ENCODE peak calls at places on chromosome 16, in ten cellular contexts. D, J, U, A, P, G, O, V, N and T are unnamed samples.

GRCh38 chr16:84312783-84313382 is 18.2 kb downstream of the WFDC1 start:
- DNase-seq in O (no peak), G (no peak), P (no peak), U (no peak), J (no peak), A (no peak), D (no peak), V (no peak), N (no peak), T (peak)

GRCh38 chr16:67451061-67451703 is 20.3 kb downstream of the HSD11B2 start:
- DNase-seq in U (no peak), O (no peak), D (no peak), A (no peak), G (no peak), V (no peak), J (no peak), N (no peak), P (no peak), T (no peak)

GRCh38 chr16:10886739-10887269 is 9.8 kb downstream of the CIITA start:
- DNase-seq in J (no peak), A (no peak), N (no peak), G (no peak), O (no peak), D (no peak), P (no peak), V (no peak), U (no peak), T (no peak)

GRCh38 chr16:84367297-84367680 is 1.0 kb upstream of the ATP2C2 start:
- DNase-seq in D (no peak), P (no peak), U (no peak), V (no peak), J (no peak), N (no peak), O (no peak), G (no peak), A (no peak), T (no peak)

GRCh38 chr16:64696872-64697271 is 425.0 kb downstream of the CDH11 start:
- DNase-seq in J (no peak), P (peak), O (no peak), D (no peak), V (peak), N (no peak), A (no peak), G (no peak), U (no peak), T (no peak)

GRCh38 chr16:27724491-27724878 is 174.5 kb downstream of the KATNIP start:
- DNase-seq in A (no peak), N (no peak), U (no peak), P (no peak), J (no peak), V (no peak), D (no peak), O (no peak), G (no peak), T (no peak)

GRCh38 chr16:49019826-49020401 is 261.7 kb downstream of the CBLN1 start:
- DNase-seq in J (peak), O (no peak), N (no peak), V (no peak), P (no peak), U (no peak), D (no peak), A (no peak), G (no peak), T (no peak)

GRCh38 chr16:87149051-87149450 is 168.1 kb downstream of the C16orf95 start:
- DNase-seq in O (no peak), U (no peak), D (no peak), A (no peak), P (peak), J (peak), V (peak), N (no peak), G (no peak), T (no peak)

GRCh38 chr16:46911038-46911437 is 26.9 kb downstream of the GPT2 start:
- DNase-seq in U (no peak), A (no peak), O (no peak), J (no peak), N (no peak), V (no peak), D (no peak), G (no peak), P (no peak), T (no peak)

GRCh38 chr16:74268372-74268782 is 28.2 kb upstream of the PSMD7 start:
- DNase-seq in J (no peak), V (no peak), P (no peak), A (no peak), U (no peak), D (no peak), O (no peak), N (no peak), G (no peak), T (no peak)

GRCh38 chr16:84207869-84208268 is 16.9 kb downstream of the ADAD2 start:
- DNase-seq in O (no peak), N (no peak), A (no peak), D (no peak), P (no peak), U (no peak), V (no peak), J (no peak), G (no peak), T (no peak)

GRCh38 chr16:57409870-57410585 is 5.5 kb downstream of the CCL17 start:
- DNase-seq in D (no peak), A (no peak), U (no peak), G (no peak), V (no peak), O (no peak), J (peak), P (no peak), N (no peak), T (no peak)

GRCh38 chr16:58022601-58023371 is 2.8 kb upstream of the MMP15 start:
- DNase-seq in A (no peak), G (peak), U (no peak), N (no peak), O (peak), J (peak), D (peak), P (peak), V (peak), T (no peak)

GRCh38 chr16:70685938-70686375 is at the start of gene MTSS2:
- DNase-seq in G (peak), U (peak), N (peak), J (peak), D (peak), V (peak), P (peak), A (no peak), O (peak), T (peak)

GRCh38 chr16:66364117-66364958 is 2.2 kb upstream of the CDH5 start:
- DNase-seq in V (peak), G (no peak), U (no peak), J (peak), P (no peak), O (no peak), A (no peak), D (no peak), N (no peak), T (no peak)

GRCh38 chr16:53827741-53828140 is 123.8 kb downstream of the FTO start:
- DNase-seq in P (no peak), A (no peak), G (no peak), O (no peak), D (no peak), J (peak), V (no peak), N (no peak), U (no peak), T (no peak)

GRCh38 chr16:84633622-84634021 is 14.7 kb upstream of the KLHL36 start:
- DNase-seq in U (no peak), P (no peak), D (no peak), A (no peak), G (no peak), J (no peak), V (no peak), O (no peak), N (no peak), T (no peak)

GRCh38 chr16:69469807-69470561 is 45.6 kb downstream of the CYB5B start:
- DNase-seq in U (peak), O (no peak), D (no peak), N (no peak), P (no peak), A (peak), J (no peak), G (no peak), V (peak), T (no peak)

GRCh38 chr16:56916571-56917403 is 15.2 kb upstream of the HERPUD1 start:
- DNase-seq in U (peak), V (no peak), D (no peak), G (no peak), P (no peak), A (no peak), O (no peak), J (no peak), N (no peak), T (no peak)

GRCh38 chr16:57422026-57422944 is 17.7 kb downstream of the CCL17 start:
- DNase-seq in O (peak), D (no peak), A (no peak), U (no peak), G (no peak), N (no peak), J (peak), P (peak), V (peak), T (no peak)

GRCh38 chr16:2308089-2308962 is 32.2 kb downstream of the ABCA3 start:
- DNase-seq in A (no peak), P (no peak), J (no peak), O (no peak), N (no peak), G (no peak), D (no peak), U (no peak), V (no peak), T (no peak)

GRCh38 chr16:85449195-85449884 is 163.8 kb upstream of the GSE1 start:
- DNase-seq in U (no peak), O (no peak), A (no peak), J (no peak), G (no peak), P (no peak), D (no peak), V (no peak), N (no peak), T (no peak)

GRCh38 chr16:48556913-48557351 is 53.0 kb downstream of the N4BP1 start:
- DNase-seq in A (no peak), O (peak), U (no peak), P (peak), N (no peak), V (peak), D (no peak), G (no peak), J (peak), T (no peak)

GRCh38 chr16:35664091-35664693 is 2204.8 kb downstream of the TP53TG3F start:
- DNase-seq in A (no peak), G (no peak), O (no peak), N (no peak), D (no peak), P (no peak), V (no peak), U (no peak), J (no peak), T (no peak)

GRCh38 chr16:86685071-86685470 is 106.7 kb downstream of the FOXL1 start:
- DNase-seq in J (no peak), U (no peak), O (no peak), G (no peak), D (no peak), P (no peak), N (no peak), A (no peak), V (peak), T (no peak)

GRCh38 chr16:66367968-66368891 is 1.7 kb downstream of the CDH5 start:
- DNase-seq in J (no peak), P (no peak), N (no peak), A (no peak), V (no peak), O (no peak), D (no peak), G (no peak), U (no peak), T (no peak)

GRCh38 chr16:84643180-84643583 is 5.1 kb upstream of the KLHL36 start:
- DNase-seq in A (no peak), N (peak), G (peak), V (peak), D (peak), J (peak), U (no peak), P (peak), O (peak), T (no peak)

GRCh38 chr16:81421536-81421935 is 23.1 kb upstream of the CMIP start:
- DNase-seq in J (no peak), A (no peak), O (no peak), N (no peak), U (no peak), P (no peak), D (no peak), V (no peak), G (no peak), T (no peak)

GRCh38 chr16:74625500-74626350 is 18.8 kb upstream of the GLG1 start:
- DNase-seq in U (no peak), G (no peak), P (no peak), O (no peak), A (no peak), J (no peak), N (no peak), D (no peak), V (no peak), T (no peak)

GRCh38 chr16:84477661-84478060 is 26.8 kb downstream of the MEAK7 start:
- DNase-seq in P (no peak), G (no peak), D (no peak), N (no peak), J (no peak), V (no peak), O (no peak), U (no peak), A (no peak), T (no peak)

GRCh38 chr16:6484931-6485330 is 847.7 kb upstream of the RBFOX1 start:
- DNase-seq in J (no peak), O (no peak), D (no peak), U (no peak), P (no peak), A (no peak), N (no peak), V (no peak), G (no peak), T (no peak)

GRCh38 chr16:55389426-55390073 is 65.5 kb downstream of the IRX6 start:
- DNase-seq in J (no peak), V (no peak), A (no peak), N (no peak), O (no peak), G (no peak), U (no peak), P (no peak), D (peak), T (no peak)

GRCh38 chr16:75095204-75095621 is 21.4 kb downstream of the LDHD start:
- DNase-seq in V (no peak), G (no peak), D (no peak), U (no peak), P (no peak), N (no peak), J (no peak), O (no peak), A (no peak), T (no peak)

GRCh38 chr16:67884684-67885083 is at the start of gene NRN1L:
- DNase-seq in N (peak), D (peak), U (no peak), A (no peak), V (peak), G (peak), J (peak), O (peak), P (peak), T (peak)

GRCh38 chr16:23187341-23187740 is 4.8 kb downstream of the SCNN1G start:
- DNase-seq in O (no peak), D (no peak), U (no peak), G (no peak), A (no peak), V (no peak), P (no peak), N (no peak), J (no peak), T (no peak)

GRCh38 chr16:11050536-11050935 is 106.2 kb downstream of the CLEC16A start:
- DNase-seq in D (no peak), J (no peak), V (no peak), P (no peak), O (no peak), U (no peak), G (no peak), A (no peak), N (no peak), T (no peak)

GRCh38 chr16:399278-400019 is 2.2 kb upstream of the DECR2 start:
- DNase-seq in A (no peak), G (no peak), J (no peak), V (no peak), U (no peak), O (no peak), D (no peak), N (no peak), P (no peak), T (no peak)

GRCh38 chr16:17238285-17239028 is 232.3 kb downstream of the XYLT1 start:
- DNase-seq in D (no peak), P (no peak), O (no peak), A (no peak), U (no peak), J (no peak), V (peak), N (no peak), G (no peak), T (no peak)